ENCODE peak calls at places on chromosomes 16 and 17, in four cellular contexts. X, B, M and R are unnamed samples.

GRCh38 chr16:57479422-57480126 is 6.7 kb downstream of the DOK4 start:
- DNase-seq in X (no peak), B (no peak), M (no peak), R (peak)

GRCh38 chr17:20094777-20095176 is 85.6 kb downstream of the SPECC1 start:
- DNase-seq in X (no peak), B (no peak), M (no peak), R (no peak)

GRCh38 chr17:37717627-37718382 is 27.1 kb downstream of the HNF1B start:
- DNase-seq in X (no peak), B (no peak), M (no peak), R (no peak)

GRCh38 chr17:57924677-57925076 is 30.5 kb downstream of the CUEDC1 start:
- DNase-seq in X (peak), B (no peak), M (no peak), R (no peak)

GRCh38 chr17:41907633-41908539 is 10.9 kb downstream of the ACLY start:
- DNase-seq in X (no peak), B (no peak), M (no peak), R (no peak)

GRCh38 chr16:51773051-51773450 is 622.0 kb upstream of the SALL1 start:
- DNase-seq in X (no peak), B (no peak), M (no peak), R (no peak)

GRCh38 chr16:69113216-69113615 is 7.8 kb downstream of the HAS3 start:
- DNase-seq in X (no peak), B (no peak), M (no peak), R (no peak)

GRCh38 chr17:61579961-61580360 is 11.1 kb downstream of the NACA2 start:
- DNase-seq in X (no peak), B (no peak), M (no peak), R (no peak)

GRCh38 chr17:73855933-73856332 is 211.7 kb upstream of the SDK2 start:
- DNase-seq in X (no peak), B (no peak), M (no peak), R (no peak)

GRCh38 chr16:27436065-27436464 is 34.1 kb downstream of the IL21R start:
- DNase-seq in X (no peak), B (no peak), M (peak), R (no peak)

GRCh38 chr17:67422887-67423286 is 45.8 kb downstream of the PITPNC1 start:
- DNase-seq in X (no peak), B (no peak), M (no peak), R (no peak)

GRCh38 chr17:40087903-40088718 is 12.3 kb downstream of the NR1D1 start:
- DNase-seq in X (no peak), B (no peak), M (no peak), R (no peak)

GRCh38 chr17:40175928-40176327 is 1.3 kb upstream of the RAPGEFL1 start:
- DNase-seq in X (no peak), B (no peak), M (no peak), R (no peak)

GRCh38 chr17:79923974-79924638 is 84.9 kb upstream of the CBX4 start:
- DNase-seq in X (no peak), B (peak), M (no peak), R (no peak)

GRCh38 chr16:21156767-21157467 is 1.6 kb upstream of the LDAF1 start:
- DNase-seq in X (peak), B (no peak), M (no peak), R (peak)

GRCh38 chr17:41784207-41784744 is 2.2 kb downstream of the JUP start:
- DNase-seq in X (no peak), B (no peak), M (no peak), R (peak)

GRCh38 chr17:13509561-13509960 is 92.2 kb downstream of the HS3ST3A1 start:
- DNase-seq in X (no peak), B (no peak), M (no peak), R (no peak)

GRCh38 chr17:10622610-10623485 is 34.3 kb downstream of the MYH3 start:
- DNase-seq in X (no peak), B (no peak), M (no peak), R (no peak)

GRCh38 chr16:8958344-8958808 is 5.3 kb downstream of the USP7 start:
- DNase-seq in X (no peak), B (no peak), M (no peak), R (no peak)

GRCh38 chr16:89341274-89341673 is 123.8 kb downstream of the ZNF778 start:
- DNase-seq in X (no peak), B (no peak), M (no peak), R (no peak)

GRCh38 chr17:61689610-61690180 is 98.7 kb upstream of the NACA2 start:
- DNase-seq in X (no peak), B (no peak), M (no peak), R (no peak)

GRCh38 chr17:48593840-48594411 is 347 bp upstream of the HOXB5 start:
- DNase-seq in X (peak), B (peak), M (peak), R (peak)

GRCh38 chr16:27636453-27637200 is 86.7 kb downstream of the KATNIP start:
- DNase-seq in X (no peak), B (no peak), M (no peak), R (no peak)

GRCh38 chr17:49952912-49953497 is 16.0 kb upstream of the DLX4 start:
- DNase-seq in X (no peak), B (no peak), M (no peak), R (no peak)

GRCh38 chr17:1490643-1491405 is 1.7 kb downstream of the MYO1C start:
- DNase-seq in X (no peak), B (no peak), M (peak), R (peak)